ENCODE peak calls at places on chromosomes 16 and 17, in five cellular contexts. One of them, this sample, is unnamed.

GRCh38 chr16:23801387-23801786 is 34.4 kb upstream of the PRKCB start:
- DNase-seq in tibial nerve: peak; percentile 60
- DNase-seq in H1: peak; percentile 39
- DNase-seq in effector memory CD4-positive, alpha-beta T cell: peak; percentile 55
- DNase-seq in upper lobe of right lung: peak; percentile 86
- DNase-seq in this sample: no peak

GRCh38 chr17:45640141-45640850 is 143.8 kb upstream of the CRHR1 start:
- DNase-seq in H1: peak; percentile 57
- DNase-seq in upper lobe of right lung: peak; percentile 77
- DNase-seq in tibial nerve: peak; percentile 60
- DNase-seq in effector memory CD4-positive, alpha-beta T cell: peak; percentile 45
- DNase-seq in this sample: no peak

GRCh38 chr17:77737442-77738265 is 220.8 kb upstream of the TNRC6C start:
- DNase-seq in upper lobe of right lung: peak; percentile 48
- DNase-seq in H1: no peak
- DNase-seq in tibial nerve: no peak
- DNase-seq in effector memory CD4-positive, alpha-beta T cell: no peak
- DNase-seq in this sample: no peak

GRCh38 chr17:20256144-20256543 is 211.2 kb downstream of the LGALS9B start:
- DNase-seq in upper lobe of right lung: no peak
- DNase-seq in effector memory CD4-positive, alpha-beta T cell: no peak
- DNase-seq in tibial nerve: no peak
- DNase-seq in H1: no peak
- DNase-seq in this sample: no peak

GRCh38 chr16:53212899-53213235 is 158.1 kb downstream of the CHD9 start:
- DNase-seq in tibial nerve: no peak
- DNase-seq in upper lobe of right lung: no peak
- DNase-seq in H1: no peak
- DNase-seq in effector memory CD4-positive, alpha-beta T cell: no peak
- DNase-seq in this sample: no peak

GRCh38 chr17:8004899-8005298 is 2.5 kb downstream of the GUCY2D start:
- DNase-seq in upper lobe of right lung: peak; percentile 59
- DNase-seq in H1: no peak
- DNase-seq in effector memory CD4-positive, alpha-beta T cell: no peak
- DNase-seq in tibial nerve: no peak
- DNase-seq in this sample: no peak

GRCh38 chr16:63617047-63617989 is 1504.5 kb downstream of the CDH11 start:
- DNase-seq in effector memory CD4-positive, alpha-beta T cell: no peak
- DNase-seq in tibial nerve: no peak
- DNase-seq in H1: no peak
- DNase-seq in upper lobe of right lung: no peak
- DNase-seq in this sample: no peak

GRCh38 chr16:78538919-78539318 is 439.5 kb downstream of the WWOX start:
- DNase-seq in upper lobe of right lung: no peak
- DNase-seq in effector memory CD4-positive, alpha-beta T cell: no peak
- DNase-seq in tibial nerve: no peak
- DNase-seq in H1: no peak
- DNase-seq in this sample: no peak

GRCh38 chr16:27107185-27107592 is 40.5 kb downstream of the C16orf82 start:
- DNase-seq in tibial nerve: no peak
- DNase-seq in effector memory CD4-positive, alpha-beta T cell: no peak
- DNase-seq in H1: no peak
- DNase-seq in upper lobe of right lung: no peak
- DNase-seq in this sample: no peak

GRCh38 chr16:53922067-53922804 is 218.3 kb downstream of the FTO start:
- DNase-seq in tibial nerve: no peak
- DNase-seq in effector memory CD4-positive, alpha-beta T cell: no peak
- DNase-seq in H1: no peak
- DNase-seq in upper lobe of right lung: no peak
- DNase-seq in this sample: no peak

GRCh38 chr17:57708401-57708800 is 36.7 kb downstream of the CCDC182 start:
- DNase-seq in upper lobe of right lung: no peak
- DNase-seq in H1: no peak
- DNase-seq in effector memory CD4-positive, alpha-beta T cell: no peak
- DNase-seq in tibial nerve: no peak
- DNase-seq in this sample: no peak

GRCh38 chr17:73956595-73957465 is 246.6 kb upstream of the RPL38 start:
- DNase-seq in upper lobe of right lung: peak; percentile 70
- DNase-seq in tibial nerve: peak; percentile 35
- DNase-seq in effector memory CD4-positive, alpha-beta T cell: no peak
- DNase-seq in H1: peak; percentile 59
- DNase-seq in this sample: no peak

GRCh38 chr16:22270525-22270924 is 26.7 kb upstream of the POLR3E start:
- DNase-seq in tibial nerve: no peak
- DNase-seq in upper lobe of right lung: no peak
- DNase-seq in H1: no peak
- DNase-seq in effector memory CD4-positive, alpha-beta T cell: no peak
- DNase-seq in this sample: no peak

GRCh38 chr16:48963901-48964615 is 317.6 kb downstream of the CBLN1 start:
- DNase-seq in H1: no peak
- DNase-seq in effector memory CD4-positive, alpha-beta T cell: no peak
- DNase-seq in upper lobe of right lung: no peak
- DNase-seq in tibial nerve: no peak
- DNase-seq in this sample: no peak

GRCh38 chr17:45895969-45896793 is 1.8 kb downstream of the MAPT start:
- DNase-seq in upper lobe of right lung: no peak
- DNase-seq in effector memory CD4-positive, alpha-beta T cell: no peak
- DNase-seq in tibial nerve: no peak
- DNase-seq in H1: no peak
- DNase-seq in this sample: no peak

GRCh38 chr17:11490171-11490760 is 108.0 kb upstream of the DNAH9 start:
- DNase-seq in upper lobe of right lung: no peak
- DNase-seq in H1: no peak
- DNase-seq in effector memory CD4-positive, alpha-beta T cell: no peak
- DNase-seq in tibial nerve: no peak
- DNase-seq in this sample: no peak

GRCh38 chr16:58020628-58021521 is 4.7 kb upstream of the MMP15 start:
- DNase-seq in tibial nerve: peak; percentile 82
- DNase-seq in effector memory CD4-positive, alpha-beta T cell: peak; percentile 24
- DNase-seq in H1: no peak
- DNase-seq in upper lobe of right lung: peak; percentile 70
- DNase-seq in this sample: no peak

GRCh38 chr16:86512301-86512859 is 2.1 kb downstream of the FOXF1 start:
- DNase-seq in effector memory CD4-positive, alpha-beta T cell: no peak
- DNase-seq in tibial nerve: no peak
- DNase-seq in H1: no peak
- DNase-seq in upper lobe of right lung: peak; percentile 63
- DNase-seq in this sample: no peak

GRCh38 chr17:45749831-45750335 is 34.2 kb upstream of the CRHR1 start:
- DNase-seq in H1: no peak
- DNase-seq in effector memory CD4-positive, alpha-beta T cell: no peak
- DNase-seq in upper lobe of right lung: no peak
- DNase-seq in tibial nerve: no peak
- DNase-seq in this sample: no peak

GRCh38 chr16:67397812-67398545 is 4.7 kb upstream of the TPPP3 start:
- DNase-seq in H1: no peak
- DNase-seq in tibial nerve: no peak
- DNase-seq in upper lobe of right lung: no peak
- DNase-seq in effector memory CD4-positive, alpha-beta T cell: no peak
- DNase-seq in this sample: no peak

GRCh38 chr16:50839920-50840729 is 98.2 kb downstream of the CYLD start:
- DNase-seq in H1: no peak
- DNase-seq in effector memory CD4-positive, alpha-beta T cell: no peak
- DNase-seq in upper lobe of right lung: no peak
- DNase-seq in tibial nerve: no peak
- DNase-seq in this sample: no peak

GRCh38 chr17:81101614-81102306 is 63.5 kb upstream of the PVALEF start:
- DNase-seq in H1: peak; percentile 81
- DNase-seq in effector memory CD4-positive, alpha-beta T cell: peak; percentile 74
- DNase-seq in upper lobe of right lung: peak; percentile 91
- DNase-seq in tibial nerve: peak; percentile 61
- DNase-seq in this sample: no peak

GRCh38 chr17:61755668-61756067 is 107.7 kb downstream of the BRIP1 start:
- DNase-seq in tibial nerve: no peak
- DNase-seq in H1: no peak
- DNase-seq in upper lobe of right lung: no peak
- DNase-seq in effector memory CD4-positive, alpha-beta T cell: no peak
- DNase-seq in this sample: no peak

GRCh38 chr16:31874354-31875111 is 926 bp downstream of the ZNF267 start:
- DNase-seq in effector memory CD4-positive, alpha-beta T cell: peak; percentile 36
- DNase-seq in H1: no peak
- DNase-seq in tibial nerve: no peak
- DNase-seq in upper lobe of right lung: no peak
- DNase-seq in this sample: no peak

GRCh38 chr16:66845791-66846221 is 1.6 kb downstream of the CA7 start:
- DNase-seq in H1: no peak
- DNase-seq in effector memory CD4-positive, alpha-beta T cell: no peak
- DNase-seq in tibial nerve: no peak
- DNase-seq in upper lobe of right lung: no peak
- DNase-seq in this sample: no peak

GRCh38 chr16:85825326-85825725 is 25.8 kb downstream of the COX4I1 start:
- DNase-seq in upper lobe of right lung: no peak
- DNase-seq in H1: no peak
- DNase-seq in tibial nerve: no peak
- DNase-seq in effector memory CD4-positive, alpha-beta T cell: no peak
- DNase-seq in this sample: no peak

GRCh38 chr17:43216762-43217613 is 5.3 kb downstream of the TMEM106A start:
- DNase-seq in H1: no peak
- DNase-seq in tibial nerve: no peak
- DNase-seq in effector memory CD4-positive, alpha-beta T cell: no peak
- DNase-seq in upper lobe of right lung: peak; percentile 18
- DNase-seq in this sample: no peak

GRCh38 chr17:63587770-63588169 is 12.9 kb upstream of the TACO1 start:
- DNase-seq in tibial nerve: no peak
- DNase-seq in effector memory CD4-positive, alpha-beta T cell: no peak
- DNase-seq in H1: no peak
- DNase-seq in upper lobe of right lung: no peak
- DNase-seq in this sample: no peak

GRCh38 chr17:27502526-27503324 is 46.5 kb downstream of the KSR1 start:
- DNase-seq in effector memory CD4-positive, alpha-beta T cell: no peak
- DNase-seq in H1: no peak
- DNase-seq in upper lobe of right lung: no peak
- DNase-seq in tibial nerve: no peak
- DNase-seq in this sample: no peak

GRCh38 chr17:31888124-31888523 is 13.4 kb downstream of the UTP6 start:
- DNase-seq in effector memory CD4-positive, alpha-beta T cell: no peak
- DNase-seq in tibial nerve: peak; percentile 7
- DNase-seq in H1: no peak
- DNase-seq in upper lobe of right lung: no peak
- DNase-seq in this sample: no peak

GRCh38 chr17:42025191-42025579 is 5.3 kb downstream of the NKIRAS2 start:
- DNase-seq in upper lobe of right lung: no peak
- DNase-seq in effector memory CD4-positive, alpha-beta T cell: no peak
- DNase-seq in H1: no peak
- DNase-seq in tibial nerve: no peak
- DNase-seq in this sample: no peak

GRCh38 chr17:17818088-17818526 is 18.7 kb downstream of the SREBF1 start:
- DNase-seq in tibial nerve: no peak
- DNase-seq in upper lobe of right lung: peak; percentile 78
- DNase-seq in H1: no peak
- DNase-seq in effector memory CD4-positive, alpha-beta T cell: no peak
- DNase-seq in this sample: no peak

DNA sequence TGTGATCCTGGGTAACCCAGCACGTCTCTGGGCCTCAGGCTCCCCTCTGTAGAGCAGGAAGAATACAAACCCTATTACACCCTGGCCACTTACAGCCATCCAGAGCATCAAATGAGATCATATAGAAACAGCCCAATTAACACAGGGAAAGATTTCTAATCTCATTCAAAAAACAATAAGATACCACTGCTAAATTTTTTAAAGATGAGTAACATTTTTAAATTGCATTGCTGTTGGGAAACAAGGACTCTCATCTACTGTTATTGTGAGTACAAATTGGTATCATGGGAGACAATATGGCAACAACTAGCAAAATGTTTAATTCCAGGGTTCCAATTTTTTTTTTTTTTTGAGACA is 41.1 kb downstream of the SRL start:
- DNase-seq in upper lobe of right lung: no peak
- DNase-seq in effector memory CD4-positive, alpha-beta T cell: no peak
- DNase-seq in tibial nerve: no peak
- DNase-seq in H1: no peak
- DNase-seq in this sample: no peak
- H3K27ac ChIP-seq in upper lobe of right lung: no peak overlapping the region
- H3K27ac ChIP-seq in effector memory CD4-positive, alpha-beta T cell: no peak overlapping the region
- H3K27ac ChIP-seq in tibial nerve: no peak overlapping the region
- H3K27ac ChIP-seq in H1: no peak overlapping the region
- H3K27ac ChIP-seq in this sample: no peak overlapping the region

DNA sequence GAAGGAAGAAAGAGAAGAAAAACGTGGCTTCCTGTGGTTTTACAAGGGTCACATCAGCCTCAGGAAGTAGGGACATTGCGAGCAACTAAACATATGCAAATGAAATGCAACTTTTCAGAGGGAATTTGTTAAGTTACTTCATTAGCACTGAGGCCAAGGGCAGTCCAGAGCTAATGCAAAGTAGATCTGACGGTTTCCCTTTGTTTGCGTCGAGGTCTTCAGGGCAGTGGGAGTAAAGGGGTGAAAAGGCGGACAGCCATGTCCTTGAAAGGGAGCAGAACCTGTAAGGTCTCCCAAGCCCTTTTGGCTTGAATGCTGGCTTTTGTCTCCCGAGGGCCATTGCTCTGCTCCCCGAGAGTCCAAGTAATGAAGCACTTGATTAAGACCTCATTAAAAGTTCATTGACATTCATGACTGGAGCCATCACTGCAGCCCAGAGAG is 85.0 kb downstream of the PMP22 start:
- DNase-seq in tibial nerve: no peak
- DNase-seq in upper lobe of right lung: no peak
- DNase-seq in H1: peak; percentile 13
- DNase-seq in effector memory CD4-positive, alpha-beta T cell: no peak
- DNase-seq in this sample: no peak
- H3K4me3 ChIP-seq in tibial nerve: no peak overlapping the region
- H3K4me3 ChIP-seq in upper lobe of right lung: no peak overlapping the region
- H3K4me3 ChIP-seq in H1: no peak overlapping the region
- H3K4me3 ChIP-seq in effector memory CD4-positive, alpha-beta T cell: no peak overlapping the region
- H3K4me3 ChIP-seq in this sample: no peak overlapping the region

GRCh38 chr16:84732674-84733352 is 33.0 kb downstream of the USP10 start:
- DNase-seq in tibial nerve: no peak
- DNase-seq in effector memory CD4-positive, alpha-beta T cell: no peak
- DNase-seq in upper lobe of right lung: no peak
- DNase-seq in H1: no peak
- DNase-seq in this sample: no peak
- H3K27ac ChIP-seq in tibial nerve: no peak overlapping the region
- H3K27ac ChIP-seq in effector memory CD4-positive, alpha-beta T cell: no peak overlapping the region
- H3K27ac ChIP-seq in upper lobe of right lung: no peak overlapping the region
- H3K27ac ChIP-seq in H1: no peak overlapping the region
- H3K27ac ChIP-seq in this sample: peak overlapping the region; percentile 90

DNA sequence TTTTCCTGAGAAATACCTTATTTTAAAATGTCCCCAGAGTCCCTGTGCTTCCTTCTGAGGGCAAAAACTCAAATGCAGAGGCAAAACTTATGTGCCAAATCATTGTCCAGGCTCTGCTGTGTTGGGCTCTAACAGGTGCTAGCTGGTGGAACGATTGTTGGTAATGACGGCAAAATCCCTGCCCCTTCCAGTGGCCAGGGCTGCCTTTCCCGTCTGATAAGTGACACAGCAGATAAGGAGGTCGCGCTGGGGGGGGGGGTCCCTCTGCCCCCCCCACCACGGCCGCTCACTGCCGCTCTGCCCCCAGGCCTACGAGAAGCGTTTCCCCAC is 29.1 kb downstream of the SEC14L5 start:
- DNase-seq in H1: no peak
- DNase-seq in upper lobe of right lung: no peak
- DNase-seq in effector memory CD4-positive, alpha-beta T cell: no peak
- DNase-seq in tibial nerve: no peak
- DNase-seq in this sample: no peak
- H3K4me3 ChIP-seq in H1: peak overlapping the region; percentile 14
- H3K4me3 ChIP-seq in upper lobe of right lung: no peak overlapping the region
- H3K4me3 ChIP-seq in effector memory CD4-positive, alpha-beta T cell: no peak overlapping the region
- H3K4me3 ChIP-seq in tibial nerve: no peak overlapping the region
- H3K4me3 ChIP-seq in this sample: no peak overlapping the region

This sample was measured in esophagus squamous epithelium.